ENCODE peak calls at places on chromosomes 13 and 19, in seven cellular contexts. S is T-helper 17 cell, F is breast epithelium, C is tibial artery, O is spleen, N is heart right ventricle, K is mucosa of descending colon. G is an unnamed sample.
A peak's percentile ranks its signal among the peaks of the same experiment; 100 is the strongest.

GRCh38 chr13:53272873-53273272 is 244.3 kb downstream of the OLFM4 start:
- DNase-seq in N (no peak), F (no peak), K (no peak), O (no peak), S (no peak), C (no peak), G (no peak)

GRCh38 chr13:46386426-46386995 is 541 bp downstream of the RUBCNL start:
- DNase-seq in S (no peak), O (peak; percentile 79), K (no peak), N (no peak), F (no peak), C (no peak), G (no peak)

GRCh38 chr13:44394649-44395048 is 21.0 kb downstream of the SERP2 start:
- DNase-seq in C (no peak), K (no peak), O (no peak), N (no peak), S (no peak), F (no peak), G (no peak)

GRCh38 chr19:8311461-8312260 is 3.5 kb upstream of the CD320 start:
- DNase-seq in S (no peak), N (peak; percentile 2), O (peak; percentile 76), K (peak; percentile 73), C (peak; percentile 68), F (peak; percentile 83), G (peak; percentile 75)

GRCh38 chr13:108486096-108486495 is 143.3 kb upstream of the MYO16 start:
- DNase-seq in N (no peak), F (no peak), O (no peak), C (no peak), K (no peak), S (no peak), G (no peak)

GRCh38 chr13:102679449-102680132 is 15.3 kb downstream of the METTL21C start:
- DNase-seq in O (no peak), S (no peak), C (no peak), N (no peak), K (no peak), F (no peak), G (no peak)

GRCh38 chr13:30898721-30899188 is 7.3 kb upstream of the MEDAG start:
- DNase-seq in O (no peak), S (no peak), C (peak; percentile 94), N (peak; percentile 61), F (no peak), K (no peak), G (no peak)

GRCh38 chr19:45592366-45592765 is 7.8 kb upstream of the OPA3 start:
- DNase-seq in C (no peak), S (no peak), K (no peak), N (no peak), O (no peak), F (no peak), G (no peak)

GRCh38 chr13:80116107-80116506 is 224.8 kb downstream of the SPRY2 start:
- DNase-seq in K (no peak), O (no peak), N (no peak), S (no peak), C (no peak), F (no peak), G (no peak)

GRCh38 chr19:47022541-47023447 is 3.2 kb downstream of the NPAS1 start:
- DNase-seq in S (no peak), O (peak; percentile 51), N (no peak), K (no peak), C (no peak), F (no peak), G (no peak)

GRCh38 chr13:110575322-110576069 is 14.0 kb upstream of the RAB20 start:
- DNase-seq in F (no peak), N (peak; percentile 33), O (peak; percentile 83), C (no peak), S (no peak), K (no peak), G (peak; percentile 50)

GRCh38 chr19:34774857-34775256 is 1.8 kb upstream of the ZNF599 start:
- DNase-seq in N (no peak), C (no peak), S (no peak), K (no peak), F (no peak), O (no peak), G (no peak)

GRCh38 chr19:11581740-11582139 is 4.3 kb upstream of the ACP5 start:
- DNase-seq in N (no peak), S (no peak), F (no peak), K (no peak), C (no peak), O (peak; percentile 89), G (no peak)

GRCh38 chr13:65553328-65553727 is 1676.8 kb downstream of the PCDH9 start:
- DNase-seq in S (no peak), K (no peak), F (no peak), O (no peak), C (peak; percentile 60), N (no peak), G (no peak)

GRCh38 chr19:54959840-54960239 is 6.3 kb upstream of the NLRP2 start:
- DNase-seq in C (no peak), O (no peak), S (no peak), F (no peak), N (no peak), K (no peak), G (no peak)

GRCh38 chr19:10763828-10764339 is 46.0 kb downstream of the DNM2 start:
- DNase-seq in F (no peak), C (no peak), O (no peak), N (no peak), K (peak; percentile 65), S (no peak), G (no peak)

GRCh38 chr13:24036115-24036514 is 124.4 kb upstream of the SPATA13 start:
- DNase-seq in F (no peak), N (no peak), O (no peak), K (no peak), S (no peak), C (no peak), G (no peak)

GRCh38 chr19:47660435-47660832 is 51.5 kb downstream of the BICRA start:
- DNase-seq in C (no peak), O (no peak), K (peak; percentile 55), S (no peak), N (no peak), F (no peak), G (peak; percentile 63)

GRCh38 chr13:63737418-63737817 is 2321.8 kb upstream of the PCDH20 start:
- DNase-seq in O (peak; percentile 68), S (no peak), K (peak; percentile 37), C (no peak), F (no peak), N (no peak), G (no peak)

GRCh38 chr19:50667177-50667758 is 18.0 kb downstream of the C19orf81 start:
- DNase-seq in C (no peak), N (no peak), K (no peak), O (no peak), F (no peak), S (no peak), G (no peak)

GRCh38 chr13:44373601-44374347 is at the start of gene SERP2:
- DNase-seq in S (no peak), F (no peak), O (no peak), C (no peak), N (peak; percentile 41), K (peak; percentile 63), G (no peak)

GRCh38 chr13:59865398-59865797 is 298.3 kb downstream of the DIAPH3 start:
- DNase-seq in N (no peak), C (no peak), S (no peak), F (no peak), K (no peak), O (no peak), G (no peak)

GRCh38 chr13:73072501-73072900 is 13.7 kb downstream of the KLF5 start:
- DNase-seq in S (no peak), N (no peak), K (no peak), O (no peak), C (no peak), F (no peak), G (no peak)

GRCh38 chr19:10271543-10272086 is 695 bp downstream of the ICAM1 start:
- DNase-seq in S (no peak), C (no peak), K (peak; percentile 55), N (no peak), O (no peak), F (no peak), G (no peak)

GRCh38 chr13:30373727-30374126 is 48.6 kb upstream of the UBE2L5 start:
- DNase-seq in S (no peak), F (no peak), K (peak; percentile 73), O (peak; percentile 88), C (peak; percentile 46), N (no peak), G (no peak)

DNA sequence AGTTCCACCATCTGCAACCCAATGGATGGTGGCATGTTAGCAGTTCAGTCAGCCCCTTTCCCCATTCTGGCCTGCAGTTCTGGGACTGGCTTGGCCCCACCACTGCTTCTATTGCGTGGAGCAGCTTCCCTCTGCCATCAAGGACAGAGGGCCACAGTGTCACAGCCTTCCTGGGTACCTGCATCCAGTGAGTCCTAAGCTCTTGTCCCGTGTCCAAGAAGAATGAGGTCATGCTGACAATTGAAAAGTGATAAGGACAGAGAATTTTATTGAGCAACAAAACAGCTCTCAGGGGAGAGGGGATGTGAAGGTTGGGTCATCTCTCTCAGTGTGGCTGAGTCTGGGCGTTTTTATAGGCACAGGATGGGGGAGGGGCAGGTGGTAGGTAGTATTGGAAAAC is 33.5 kb upstream of the SIN3B start:
- DNase-seq in K (no peak), O (no peak), F (no peak), N (no peak), C (no peak), S (no peak), G (no peak)
- H3K9me3 ChIP-seq in K (peaks cover 12% of the 10 kb centered on the region), O (peaks cover 23% of the 10 kb centered on the region), F (peaks cover 4% of the 10 kb centered on the region), N (peaks cover 6% of the 10 kb centered on the region), C (no peaks in the 10 kb centered on the region), S (no peaks in the 10 kb centered on the region), G (peaks cover 7% of the 10 kb centered on the region)

GRCh38 chr13:50923272-50923671 is 13.7 kb downstream of the RNASEH2B start:
- DNase-seq in F (no peak), O (no peak), K (no peak), N (no peak), S (no peak), C (no peak), G (no peak)
- H3K9me3 ChIP-seq in F (peaks cover 11% of the 10 kb centered on the region), O (peaks cover 35% of the 10 kb centered on the region), K (peaks cover 28% of the 10 kb centered on the region), N (peaks cover 23% of the 10 kb centered on the region), S (peaks cover 9% of the 10 kb centered on the region), C (peaks cover 2% of the 10 kb centered on the region), G (peaks cover 34% of the 10 kb centered on the region)

GRCh38 chr13:21436582-21436981 is 22.5 kb downstream of the ZDHHC20 start:
- DNase-seq in K (no peak), S (no peak), N (no peak), F (no peak), C (no peak), O (no peak), G (no peak)
- H3K9me3 ChIP-seq in K (peaks cover 7% of the 10 kb centered on the region), S (no peaks in the 10 kb centered on the region), N (no peaks in the 10 kb centered on the region), F (peaks cover 14% of the 10 kb centered on the region), C (no peaks in the 10 kb centered on the region), O (peaks cover 17% of the 10 kb centered on the region), G (peaks cover 5% of the 10 kb centered on the region)

DNA sequence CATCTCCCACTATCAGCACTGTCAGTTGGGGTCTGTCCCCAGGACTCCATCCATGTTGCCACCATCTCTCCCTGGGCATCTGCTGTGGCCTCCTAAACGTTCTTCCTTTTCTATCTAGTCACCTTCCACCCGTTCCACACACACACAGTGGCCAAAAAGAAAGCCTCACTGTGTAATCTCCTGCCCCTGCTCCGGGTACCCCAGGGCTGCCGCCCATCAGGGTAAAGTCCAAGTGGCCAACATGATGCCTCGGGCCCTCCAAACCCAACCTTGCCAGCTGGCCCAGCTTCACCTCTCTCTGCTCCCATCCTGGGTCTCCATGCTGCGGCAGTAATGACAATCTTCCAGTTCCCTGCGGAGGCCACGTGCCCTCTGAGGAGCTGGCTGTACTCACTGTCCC is 29.4 kb upstream of the PEG3 start:
- DNase-seq in F (no peak), O (no peak), N (no peak), C (no peak), S (no peak), K (no peak), G (no peak)
- H3K9me3 ChIP-seq in F (peaks cover 13% of the 10 kb centered on the region), O (peaks cover 72% of the 10 kb centered on the region), N (no peaks in the 10 kb centered on the region), C (no peaks in the 10 kb centered on the region), S (peaks cover 3% of the 10 kb centered on the region), K (peaks cover 59% of the 10 kb centered on the region), G (no peaks in the 10 kb centered on the region)